ENCODE peak calls at places on chromosomes 2 and 18, in eight cellular contexts. K, P, S, Y, J, N, L and O are unnamed samples. For H3K4me1, the result is how much of the 10 kb centered on the place peaks cover.

GRCh38 chr2:7097353-7097895 is 180.2 kb downstream of the RNF144A start:
- DNase-seq in J (peak), S (peak), Y (peak), P (peak), K (peak), L (peak), N (peak), O (peak)

GRCh38 chr2:127622561-127623387 is 23.2 kb upstream of the GPR17 start:
- DNase-seq in J (no peak), S (no peak), Y (no peak), K (no peak), N (peak), L (no peak), P (no peak), O (no peak)

GRCh38 chr2:64204006-64204632 is 59.9 kb upstream of the PELI1 start:
- DNase-seq in K (no peak), P (no peak), J (peak), N (no peak), S (peak), Y (no peak), L (peak), O (peak)

GRCh38 chr2:39603436-39603835 is 62.3 kb upstream of the TMEM178A start:
- DNase-seq in L (no peak), N (no peak), K (no peak), J (no peak), P (no peak), S (no peak), Y (no peak), O (peak)

GRCh38 chr18:12106516-12106915 is 12.9 kb downstream of the ANKRD62 start:
- DNase-seq in J (no peak), N (no peak), L (no peak), Y (no peak), P (no peak), S (no peak), K (no peak), O (no peak)

GRCh38 chr18:79519751-79520472 is 124.2 kb downstream of the NFATC1 start:
- DNase-seq in N (no peak), P (peak), L (no peak), Y (no peak), S (peak), J (peak), K (peak), O (no peak)

GRCh38 chr2:52745144-52745543 is 1022.5 kb upstream of the CHAC2 start:
- DNase-seq in N (no peak), Y (no peak), K (no peak), P (no peak), S (no peak), J (no peak), L (no peak), O (no peak)

GRCh38 chr2:224971214-224971613 is 71.1 kb downstream of the DOCK10 start:
- DNase-seq in S (peak), Y (peak), P (no peak), J (peak), L (peak), K (no peak), N (no peak), O (no peak)

GRCh38 chr2:196274387-196274809 is 103.0 kb upstream of the STK17B start:
- DNase-seq in K (peak), L (peak), J (no peak), P (no peak), S (peak), Y (peak), N (no peak), O (peak)

GRCh38 chr2:147636888-147637270 is 207.9 kb upstream of the ACVR2A start:
- DNase-seq in K (no peak), P (no peak), N (no peak), J (no peak), Y (peak), L (peak), S (no peak), O (no peak)

GRCh38 chr2:30688956-30689401 is 118.3 kb downstream of the CAPN13 start:
- DNase-seq in P (no peak), J (no peak), S (no peak), Y (no peak), L (no peak), K (no peak), N (peak), O (no peak)

GRCh38 chr18:33210575-33211189 is 229.8 kb downstream of the CCDC178 start:
- DNase-seq in L (peak), N (peak), Y (peak), P (peak), J (peak), K (peak), S (peak), O (peak)

GRCh38 chr2:78476619-78477229 is 548.8 kb upstream of the REG3G start:
- DNase-seq in K (no peak), S (no peak), N (no peak), P (no peak), Y (no peak), J (peak), L (no peak), O (no peak)

GRCh38 chr2:156430236-156430977 is 5.8 kb upstream of the GPD2 start:
- DNase-seq in P (no peak), N (no peak), K (no peak), Y (no peak), S (no peak), L (no peak), J (no peak), O (no peak)

GRCh38 chr18:9971313-9971920 is 57.6 kb downstream of the VAPA start:
- DNase-seq in J (peak), S (peak), N (peak), Y (peak), K (peak), P (peak), L (peak), O (peak)

GRCh38 chr18:54284967-54285785 is 15.9 kb downstream of the POLI start:
- DNase-seq in L (peak), K (no peak), J (no peak), Y (peak), N (no peak), P (no peak), S (no peak), O (peak)

GRCh38 chr2:142750858-142751257 is 126.6 kb upstream of the KYNU start:
- DNase-seq in Y (no peak), S (no peak), K (no peak), J (no peak), L (no peak), P (no peak), N (no peak), O (no peak)

GRCh38 chr2:215060851-215061541 is 77.4 kb downstream of the ABCA12 start:
- DNase-seq in P (peak), J (no peak), N (peak), Y (no peak), L (no peak), K (no peak), S (no peak), O (peak)

GRCh38 chr18:78525364-78526111 is 454.1 kb upstream of the SALL3 start:
- DNase-seq in K (no peak), P (no peak), S (no peak), Y (no peak), L (no peak), N (no peak), J (no peak), O (peak)

GRCh38 chr2:176675557-176676256 is 406.5 kb downstream of the MTX2 start:
- DNase-seq in L (no peak), N (no peak), S (no peak), P (peak), K (no peak), J (peak), Y (no peak), O (no peak)

GRCh38 chr2:222193328-222194008 is 105.3 kb downstream of the PAX3 start:
- DNase-seq in Y (no peak), P (peak), L (no peak), N (no peak), S (peak), K (no peak), J (no peak), O (no peak)

GRCh38 chr18:46754188-46754587 is 2.7 kb downstream of the ST8SIA5 start:
- DNase-seq in P (no peak), S (no peak), Y (no peak), L (peak), J (no peak), K (peak), N (no peak), O (no peak)

GRCh38 chr2:128311755-128312341 is 6.8 kb downstream of the HS6ST1 start:
- DNase-seq in S (no peak), L (no peak), Y (no peak), P (peak), N (peak), K (no peak), J (no peak), O (no peak)

DNA sequence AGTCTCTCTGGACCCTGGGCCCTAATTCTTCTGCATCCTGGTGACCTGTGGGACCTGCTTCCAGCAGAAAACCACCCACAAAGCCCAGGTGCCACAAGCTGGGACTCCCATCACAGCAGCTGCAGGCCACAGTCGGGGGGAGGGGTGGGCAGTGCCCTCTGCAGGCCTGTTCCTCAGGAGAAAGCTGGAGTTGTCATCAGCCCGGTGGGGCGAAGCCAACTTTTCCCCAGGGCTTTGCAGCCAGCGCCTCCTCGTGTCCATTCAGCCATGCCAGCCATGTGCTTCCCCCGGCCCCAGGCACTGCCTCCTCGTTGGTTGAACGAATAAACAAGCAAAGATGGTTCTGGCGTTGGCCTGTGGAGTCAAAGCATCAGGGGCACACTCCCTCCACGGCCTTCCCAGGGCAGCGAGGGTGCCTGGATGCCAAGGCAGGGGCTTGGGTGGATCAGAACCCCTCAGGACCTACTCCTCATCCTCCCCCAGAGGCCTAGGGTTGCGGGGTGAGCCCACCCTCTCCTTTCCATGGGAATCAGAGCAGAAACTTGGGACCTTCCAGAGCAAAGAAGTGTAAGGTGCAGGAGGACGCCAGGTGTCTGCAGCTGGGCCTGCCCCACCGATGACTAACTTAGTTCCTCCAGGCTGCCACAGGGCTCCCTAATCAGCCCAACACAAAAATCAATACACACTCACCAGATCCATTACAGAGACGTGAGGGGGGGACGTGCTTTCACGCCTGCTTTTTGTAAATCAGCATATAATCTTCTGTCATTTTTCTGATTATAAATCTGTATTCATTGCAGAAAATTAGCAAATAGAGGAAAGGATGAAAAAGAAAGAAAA is 75.7 kb upstream of the RAB6C start:
- DNase-seq in S (no peak), N (peak), Y (no peak), J (peak), P (peak), K (peak), L (no peak), O (no peak)
- TF ChIP-seq EZH2phosphoT487 in S (no peak), N (no peak), Y (no peak), J (no peak), P (no peak), K (no peak), L (no peak), O (no peak)

GRCh38 chr2:25340340-25340886 is 1.3 kb downstream of the DNMT3A start:
- DNase-seq in Y (no peak), N (peak), P (peak), L (no peak), J (peak), S (peak), K (no peak), O (peak)
- H3K4me1 ChIP-seq in Y (under half), N (half or more), P (under half), L (under half), J (under half), S (under half), K (under half), O (under half)

GRCh38 chr2:50773533-50773932 is 258.4 kb downstream of the NRXN1 start:
- DNase-seq in P (no peak), N (no peak), L (no peak), K (no peak), J (peak), S (peak), Y (no peak), O (no peak)
- H3K27ac ChIP-seq in P (no peak), N (no peak), L (no peak), K (no peak), J (no peak), S (peak), Y (no peak), O (no peak)

GRCh38 chr2:120251077-120251476 is 1.6 kb upstream of the RALB start:
- DNase-seq in S (no peak), N (no peak), J (no peak), P (no peak), Y (no peak), K (no peak), L (no peak), O (no peak)
- TF ChIP-seq EZH2phosphoT487 in S (no peak), N (no peak), J (no peak), P (no peak), Y (no peak), K (no peak), L (no peak), O (no peak)

DNA sequence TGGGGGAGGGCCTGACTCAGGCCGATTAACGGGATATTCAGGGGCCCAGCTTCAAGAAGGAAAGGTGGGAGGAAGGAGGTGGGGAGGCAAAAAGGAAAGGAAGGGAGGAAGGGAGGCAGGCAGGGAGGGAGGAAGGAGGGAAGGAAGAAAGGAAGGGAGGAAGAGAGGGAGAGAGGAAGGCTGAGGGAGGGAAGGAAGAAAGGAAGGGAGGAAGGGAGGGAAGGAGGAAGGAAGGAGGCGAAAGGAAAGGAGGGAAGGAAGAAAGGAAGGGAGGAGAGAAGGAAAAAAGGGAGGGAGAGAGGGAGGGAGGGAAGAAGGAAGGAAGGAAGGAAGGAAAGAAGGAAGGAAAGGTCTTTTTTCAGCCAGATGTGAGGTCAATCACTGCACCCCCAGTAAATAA is 85.3 kb downstream of the C1QL2 start:
- DNase-seq in P (no peak), J (no peak), Y (no peak), S (no peak), K (no peak), L (no peak), N (no peak), O (no peak)
- H3K4me1 ChIP-seq in P (under half), J (under half), Y (under half), S (under half), K (under half), L (under half), N (under half), O (under half)